ENCODE peak calls at places on chromosomes 13 and 19, in eight cellular contexts. A is germinal center; B is nucleus accumbens; U is Calu3; E is stimulated activated CD4-positive, alpha-beta T cell treated with anti-CD3 and anti-CD28 coated beads, Interleukin-15, amount 100 ng/mL, for 1 hour; K is GM12878; P is NCI-H1092 treated with DMSO at 0.1 percent for 48 hours; L is epithelial cell of esophagus. Y is an unnamed sample.

GRCh38 chr13:93227280-93227905 is 786 bp downstream of the GPC6 start:
- DNase-seq in A (no peak), B (no peak), U (no peak), E (no peak), K (no peak), P (peak; percentile 94), L (peak; percentile 74), Y (peak; percentile 64)

GRCh38 chr19:39438270-39438934 is 2.7 kb upstream of the RPS16 start:
- DNase-seq in A (no peak), B (no peak), U (no peak), E (no peak), K (no peak), P (no peak), L (peak; percentile 77), Y (no peak)

GRCh38 chr19:42433503-42434260 is 6.5 kb upstream of the LIPE start:
- DNase-seq in A (peak; percentile 51), B (peak; percentile 55), U (peak; percentile 88), E (peak; percentile 36), K (no peak), P (peak; percentile 50), L (peak; percentile 63), Y (no peak)

GRCh38 chr19:49364083-49364687 is 508 bp downstream of the DKKL1 start:
- DNase-seq in A (no peak), B (no peak), U (no peak), E (no peak), K (no peak), P (no peak), L (no peak), Y (no peak)

GRCh38 chr19:14775855-14776254 is 2.5 kb downstream of the ADGRE2 start:
- DNase-seq in A (no peak), B (no peak), U (no peak), E (no peak), K (no peak), P (no peak), L (no peak), Y (no peak)

GRCh38 chr13:102852556-102852955 is 6.7 kb downstream of the ERCC5 start:
- DNase-seq in A (no peak), B (no peak), U (no peak), E (no peak), K (no peak), P (no peak), L (no peak), Y (no peak)

GRCh38 chr13:77975358-77976042 is 56.9 kb upstream of the EDNRB start:
- DNase-seq in A (no peak), B (no peak), U (no peak), E (no peak), K (no peak), P (no peak), L (no peak), Y (no peak)

GRCh38 chr13:103067751-103068563 is 1.7 kb upstream of the SLC10A2 start:
- DNase-seq in A (peak; percentile 9), B (no peak), U (no peak), E (no peak), K (peak; percentile 72), P (peak; percentile 10), L (peak; percentile 78), Y (peak; percentile 14)

GRCh38 chr13:37531054-37531453 is 67.5 kb downstream of the POSTN start:
- DNase-seq in A (no peak), B (no peak), U (no peak), E (no peak), K (no peak), P (no peak), L (no peak), Y (no peak)

GRCh38 chr19:49155005-49155826 is at the start of gene HRC:
- DNase-seq in A (no peak), B (no peak), U (no peak), E (no peak), K (no peak), P (no peak), L (no peak), Y (no peak)

GRCh38 chr19:17966497-17967257 is at the start of gene KCNN1:
- DNase-seq in A (peak; percentile 80), B (no peak), U (no peak), E (no peak), K (no peak), P (peak; percentile 15), L (no peak), Y (no peak)

GRCh38 chr13:109415057-109415456 is 371.3 kb downstream of the IRS2 start:
- DNase-seq in A (no peak), B (no peak), U (no peak), E (no peak), K (no peak), P (no peak), L (no peak), Y (no peak)

GRCh38 chr19:33456845-33457220 is 64.8 kb downstream of the PEPD start:
- DNase-seq in A (no peak), B (no peak), U (no peak), E (no peak), K (no peak), P (no peak), L (no peak), Y (no peak)

GRCh38 chr13:104984296-104984818 is 1551.1 kb downstream of the EFNB2 start:
- DNase-seq in A (no peak), B (no peak), U (no peak), E (no peak), K (peak; percentile 92), P (no peak), L (peak; percentile 7), Y (peak; percentile 30)

GRCh38 chr19:58563823-58564222 is 5.4 kb upstream of the UBE2M start:
- DNase-seq in A (no peak), B (no peak), U (no peak), E (no peak), K (no peak), P (no peak), L (no peak), Y (no peak)

GRCh38 chr13:94822356-94822755 is 110.0 kb upstream of the SOX21 start:
- DNase-seq in A (no peak), B (no peak), U (no peak), E (no peak), K (no peak), P (no peak), L (no peak), Y (no peak)

GRCh38 chr13:75049936-75050335 is 432.0 kb downstream of the TBC1D4 start:
- DNase-seq in A (no peak), B (no peak), U (no peak), E (no peak), K (no peak), P (no peak), L (no peak), Y (no peak)

GRCh38 chr13:97274782-97275252 is 52.7 kb downstream of the MBNL2 start:
- DNase-seq in A (no peak), B (no peak), U (no peak), E (no peak), K (no peak), P (no peak), L (peak; percentile 71), Y (peak; percentile 81)

GRCh38 chr19:45115809-45116615 is 23.0 kb downstream of the PPP1R37 start:
- DNase-seq in A (no peak), B (no peak), U (no peak), E (no peak), K (no peak), P (peak; percentile 27), L (no peak), Y (no peak)

GRCh38 chr13:112106467-112107141 is 39.7 kb downstream of the SOX1 start:
- DNase-seq in A (no peak), B (peak; percentile 54), U (no peak), E (no peak), K (no peak), P (no peak), L (no peak), Y (no peak)

Y was measured in foreskin keratinocyte.